ENCODE peak calls at places on chromosomes 12 and 14, in six cellular contexts. O is K562, N is transverse colon, P is upper lobe of left lung, K is suprapubic skin, I is A549. Z is an unnamed sample.
A peak's percentile ranks its signal among the peaks of the same experiment; 100 is the strongest.

GRCh38 chr12:3102721-3103410 is 25.7 kb downstream of the TSPAN9 start:
- DNase-seq in O (no peak), N (no peak), K (no peak), P (no peak), I (no peak), Z (no peak)

GRCh38 chr12:87812030-87812429 is 217.2 kb downstream of the C12orf50 start:
- DNase-seq in K (no peak), O (no peak), I (no peak), P (no peak), N (no peak), Z (no peak)

GRCh38 chr12:84982888-84983287 is 53.2 kb downstream of the TSPAN19 start:
- DNase-seq in O (no peak), N (no peak), I (no peak), K (no peak), P (no peak), Z (no peak)

GRCh38 chr12:124592050-124592449 is 24.6 kb upstream of the NCOR2 start:
- DNase-seq in O (no peak), I (no peak), P (no peak), N (no peak), K (no peak), Z (no peak)

GRCh38 chr14:77889971-77890442 is 90.1 kb downstream of the ADCK1 start:
- DNase-seq in P (no peak), N (no peak), O (no peak), K (no peak), I (no peak), Z (no peak)

GRCh38 chr14:94888108-94888507 is 118.2 kb upstream of the GSC start:
- DNase-seq in O (no peak), I (no peak), P (no peak), K (no peak), N (peak; percentile 84), Z (peak; percentile 60)

GRCh38 chr12:65755596-65755978 is 68.7 kb upstream of the HMGA2 start:
- DNase-seq in N (no peak), I (no peak), O (no peak), P (no peak), K (no peak), Z (no peak)

GRCh38 chr12:54128466-54128865 is 60.3 kb downstream of the SMUG1 start:
- DNase-seq in P (no peak), O (no peak), K (no peak), I (no peak), N (no peak), Z (no peak)

GRCh38 chr14:76257842-76258397 is 106.2 kb downstream of the GPATCH2L start:
- DNase-seq in P (no peak), I (no peak), O (peak; percentile 73), K (no peak), N (no peak), Z (no peak)

GRCh38 chr14:76073732-76074131 is 78.0 kb upstream of the GPATCH2L start:
- DNase-seq in O (no peak), I (no peak), K (no peak), P (no peak), N (no peak), Z (no peak)

GRCh38 chr14:63432228-63432627 is 110.9 kb downstream of the PPP2R5E start:
- DNase-seq in P (no peak), K (no peak), O (no peak), I (no peak), N (no peak), Z (no peak)

GRCh38 chr12:113135178-113136127 is at the start of gene RASAL1:
- DNase-seq in P (no peak), I (peak; percentile 86), O (peak; percentile 97), N (peak; percentile 88), K (no peak), Z (peak; percentile 79)

GRCh38 chr12:3034067-3034750 is 43.0 kb upstream of the TSPAN9 start:
- DNase-seq in P (peak; percentile 40), I (peak; percentile 82), K (no peak), O (peak; percentile 69), N (peak; percentile 51), Z (peak; percentile 53)

DNA sequence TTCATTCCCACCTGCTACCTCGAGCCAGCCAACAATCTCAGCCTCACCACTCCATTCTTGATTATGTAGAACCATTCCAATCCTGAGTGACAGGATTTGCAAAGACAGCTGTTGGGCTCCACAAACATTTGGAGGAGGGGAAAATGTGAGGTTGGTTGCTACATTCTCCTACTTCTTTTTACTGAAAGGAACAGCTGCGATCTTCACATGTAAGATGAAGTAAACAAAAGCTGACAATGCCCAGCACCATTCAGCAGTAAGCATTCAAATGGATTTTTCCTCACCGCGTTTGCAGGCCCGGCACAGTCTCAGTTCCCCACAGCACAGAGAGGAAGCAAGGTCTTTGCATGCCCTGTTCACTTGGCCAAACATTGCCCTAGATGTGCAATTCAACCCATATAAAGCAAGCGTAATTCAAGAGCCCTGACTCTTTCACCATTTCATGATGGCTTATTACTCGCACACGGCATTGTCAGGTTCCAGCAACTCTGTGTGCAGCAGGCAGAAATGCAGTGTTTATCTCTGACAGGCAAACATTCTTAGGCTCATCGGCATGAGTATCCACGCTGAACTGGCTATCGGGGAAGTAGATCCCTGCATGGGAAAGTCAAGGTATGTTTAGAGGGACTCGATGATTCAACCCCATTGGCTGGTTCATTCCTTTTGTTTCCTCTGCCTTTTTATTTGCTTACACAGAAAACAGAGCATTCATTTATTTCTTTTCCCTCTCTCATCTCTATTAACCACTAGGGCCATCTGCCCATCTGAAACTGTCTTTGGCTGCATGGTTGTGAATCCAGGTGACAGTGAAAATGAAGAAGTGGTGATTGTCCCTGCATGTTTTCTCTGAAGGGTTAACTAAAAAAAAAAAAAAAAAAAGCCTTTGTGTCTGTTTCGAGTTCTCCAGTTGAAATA is 236.1 kb upstream of the PLEKHG7 start:
- DNase-seq in N (peak; percentile 53), K (no peak), I (no peak), P (no peak), O (no peak), Z (no peak)
- TF ChIP-seq EP300 in N (no peak), K (no peak), I (no peak), P (no peak), O (no peak), Z (no peak)

DNA sequence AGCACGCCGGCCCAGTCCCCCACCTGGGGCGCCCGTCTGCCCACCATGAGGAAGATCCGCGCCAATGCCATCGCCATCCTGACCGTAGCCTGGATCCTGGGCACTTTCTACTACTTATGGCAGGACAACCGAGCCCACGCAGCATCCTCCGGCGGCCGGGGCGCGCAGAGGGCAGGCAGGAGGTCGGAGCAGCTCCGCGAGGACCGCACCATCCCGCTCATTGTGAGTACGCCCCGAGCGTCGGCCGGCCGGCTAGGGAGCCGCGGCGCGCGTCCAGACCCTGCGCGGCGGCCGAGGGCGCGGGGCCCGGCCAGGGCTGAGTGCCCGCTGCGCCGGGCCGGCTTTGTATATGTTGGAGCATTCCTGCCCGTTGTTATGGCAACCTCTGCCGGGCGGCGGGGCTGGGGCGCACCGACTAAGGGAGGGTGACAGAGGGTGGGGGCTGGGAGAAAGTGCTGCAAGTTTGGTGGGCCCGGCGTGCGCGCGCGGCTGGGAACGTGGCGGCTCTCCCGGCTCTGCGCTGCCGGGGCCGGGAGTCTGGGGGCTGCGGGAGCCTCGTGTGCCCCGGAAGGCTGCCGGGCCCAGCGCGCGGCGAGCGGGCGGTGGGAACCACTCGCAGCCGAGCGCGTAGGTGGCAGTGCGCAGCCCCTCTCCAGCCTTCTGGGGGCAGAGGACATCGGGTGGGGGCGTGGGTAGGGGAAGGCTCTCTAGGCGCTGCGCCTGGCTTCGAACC is 454 bp downstream of the GALNT16 start:
- DNase-seq in I (no peak), N (no peak), K (no peak), P (no peak), O (peak; percentile 8), Z (no peak)
- H3K4me3 ChIP-seq in I (peak overlapping the region; percentile 62), N (peak overlapping the region; percentile 49), K (peak overlapping the region; percentile 71), P (peak overlapping the region; percentile 27), O (no peak overlapping the region), Z (peak overlapping the region; percentile 55)

GRCh38 chr12:103791350-103791920 is 49.6 kb downstream of the NT5DC3 start:
- DNase-seq in O (no peak), I (no peak), N (no peak), K (no peak), P (no peak), Z (no peak)

GRCh38 chr12:103798586-103798985 is 42.4 kb downstream of the NT5DC3 start:
- DNase-seq in I (no peak), K (no peak), N (no peak), O (no peak), P (no peak), Z (no peak)

GRCh38 chr12:103794814-103795213 is 46.2 kb downstream of the NT5DC3 start:
- DNase-seq in P (no peak), O (no peak), K (no peak), N (no peak), I (no peak), Z (no peak)

GRCh38 chr12:103793046-103793445 is 48.0 kb downstream of the NT5DC3 start:
- DNase-seq in O (no peak), I (no peak), N (no peak), K (no peak), P (no peak), Z (no peak)

DNA sequence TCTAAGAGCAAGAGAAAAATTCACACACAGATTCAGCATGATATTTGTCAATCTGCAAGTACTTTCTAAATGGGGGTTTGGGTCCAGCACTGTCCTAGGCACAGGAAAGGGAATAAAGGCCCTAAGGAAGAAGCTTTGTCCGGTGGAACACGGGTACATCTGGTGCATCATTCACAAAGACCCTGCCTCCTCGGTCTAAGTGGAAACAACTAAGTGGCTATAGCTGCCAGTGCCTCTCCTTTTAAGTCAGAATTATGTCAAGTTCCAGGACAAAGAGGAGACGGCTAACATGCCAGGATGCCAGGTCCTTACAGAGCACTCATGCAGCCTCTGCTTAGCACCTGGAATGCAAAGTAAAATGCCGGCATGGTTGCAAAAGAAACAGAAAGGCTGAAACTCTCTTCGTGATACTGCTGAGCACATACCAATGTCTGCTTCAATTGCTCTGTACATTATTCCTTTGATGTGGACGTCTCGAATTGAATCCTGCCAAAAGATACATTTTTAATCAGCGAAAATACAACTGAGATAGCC is 47.5 kb downstream of the NT5DC3 start:
- DNase-seq in N (no peak), I (no peak), P (no peak), O (no peak), K (no peak), Z (no peak)
- TF ChIP-seq EP300 in N (no peak), I (no peak), P (no peak), O (no peak), K (no peak), Z (no peak)

DNA sequence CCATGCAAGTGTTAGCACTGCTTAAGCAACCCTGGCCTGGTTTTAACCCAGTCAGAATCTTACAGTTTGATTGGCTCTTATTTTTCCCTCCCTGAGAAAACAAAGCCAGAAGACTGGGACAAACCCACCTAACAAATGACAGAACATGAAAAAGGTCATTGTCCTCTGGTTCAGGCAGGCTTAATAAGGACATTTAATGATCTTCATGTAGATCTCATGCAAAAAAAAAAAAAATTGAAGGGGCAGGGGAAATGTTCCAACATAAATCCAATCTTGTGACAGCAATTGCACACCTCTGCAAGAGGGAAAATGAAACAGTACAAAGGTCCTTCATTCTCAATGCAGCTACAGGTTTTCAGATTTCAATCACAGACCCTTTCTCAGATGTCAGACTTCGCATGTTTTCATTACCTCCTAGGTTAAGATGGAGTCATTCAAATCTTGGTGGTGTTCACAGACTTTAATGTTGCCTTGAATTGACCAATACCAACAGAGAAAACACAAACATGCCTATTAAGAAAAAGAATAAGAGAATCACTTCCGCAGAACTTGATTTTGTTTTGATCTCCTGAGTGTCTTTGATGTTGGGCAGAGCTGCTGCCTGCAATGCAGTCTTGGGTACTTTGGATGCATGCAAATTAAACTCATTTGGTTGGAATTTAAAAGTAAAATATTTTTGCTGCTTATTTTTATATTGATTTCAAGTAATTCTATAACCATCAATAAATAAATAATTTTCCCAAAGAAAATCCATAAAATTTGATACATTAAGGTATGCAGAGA is 359.0 kb downstream of the BTG1 start:
- DNase-seq in N (no peak), K (no peak), P (no peak), I (no peak), O (no peak), Z (no peak)
- H3K4me3 ChIP-seq in N (no peak overlapping the region), K (no peak overlapping the region), P (no peak overlapping the region), I (no peak overlapping the region), O (no peak overlapping the region), Z (no peak overlapping the region)

GRCh38 chr12:97380440-97380839 is 82.2 kb upstream of the RMST start:
- DNase-seq in P (no peak), O (no peak), K (no peak), I (no peak), N (no peak), Z (no peak)
- TF ChIP-seq EP300 in P (no peak), O (no peak), K (no peak), I (no peak), N (no peak), Z (no peak)

Z was measured in stomach.